ENCODE peak calls at places on chromosomes 1 and 21, in five cellular contexts. K is fibroblast of the aortic adventitia, U is brain microvascular endothelial cell, G is lower leg skin, P is fibroblast of pulmonary artery. L is an unnamed sample.

GRCh38 chr1:231983266-231984193 is 356.9 kb downstream of the DISC1 start:
- DNase-seq in K (no peak), U (no peak), G (no peak), P (no peak), L (no peak)

GRCh38 chr1:236774926-236775325 is 20.2 kb upstream of the MTR start:
- DNase-seq in K (peak; percentile 52), U (peak; percentile 15), G (no peak), P (peak; percentile 72), L (no peak)

GRCh38 chr1:58045094-58045493 is 501.4 kb downstream of the OMA1 start:
- DNase-seq in K (no peak), U (no peak), G (no peak), P (no peak), L (no peak)

GRCh38 chr1:204366759-204367158 is 7.0 kb upstream of the PLEKHA6 start:
- DNase-seq in K (no peak), U (no peak), G (no peak), P (peak; percentile 10), L (peak; percentile 54)

GRCh38 chr1:39901486-39902120 is at the start of gene MYCL:
- DNase-seq in K (no peak), U (peak; percentile 51), G (peak; percentile 92), P (peak; percentile 61), L (peak; percentile 84)

GRCh38 chr1:98045211-98046030 is 124.6 kb upstream of the DPYD start:
- DNase-seq in K (peak; percentile 72), U (peak; percentile 42), G (no peak), P (peak; percentile 79), L (peak; percentile 25)

GRCh38 chr1:64392109-64392508 is 77.8 kb upstream of the CACHD1 start:
- DNase-seq in K (no peak), U (no peak), G (no peak), P (no peak), L (no peak)

GRCh38 chr1:170075186-170075585 is 691 bp upstream of the KIFAP3 start:
- DNase-seq in K (no peak), U (no peak), G (no peak), P (no peak), L (no peak)

GRCh38 chr1:207058252-207058651 is 5.2 kb downstream of the PFKFB2 start:
- DNase-seq in K (no peak), U (no peak), G (no peak), P (no peak), L (no peak)

GRCh38 chr21:25234857-25235801 is 372.2 kb downstream of the MRPL39 start:
- DNase-seq in K (no peak), U (no peak), G (no peak), P (no peak), L (no peak)

GRCh38 chr1:16205891-16206546 is 6.4 kb downstream of the ARHGEF19 start:
- DNase-seq in K (no peak), U (no peak), G (no peak), P (no peak), L (no peak)

GRCh38 chr1:22248746-22249145 is 105.8 kb upstream of the WNT4 start:
- DNase-seq in K (no peak), U (no peak), G (no peak), P (no peak), L (no peak)

GRCh38 chr1:56029329-56030003 is 549.9 kb downstream of the PLPP3 start:
- DNase-seq in K (no peak), U (no peak), G (no peak), P (no peak), L (no peak)
- TF ChIP-seq CTCF in K (no peak), U (no peak), G (no peak), P (no peak), L (no peak)

GRCh38 chr1:79326875-79327274 is 320.3 kb upstream of the ADGRL4 start:
- DNase-seq in K (no peak), U (no peak), G (no peak), P (no peak), L (no peak)
- TF ChIP-seq CTCF in K (no peak), U (no peak), G (no peak), P (no peak), L (no peak)

GRCh38 chr1:177799746-177800145 is 170.1 kb downstream of the SEC16B start:
- DNase-seq in K (no peak), U (no peak), G (no peak), P (no peak), L (no peak)
- TF ChIP-seq CTCF in K (no peak), U (no peak), G (no peak), P (no peak), L (no peak)

GRCh38 chr1:226716577-226716976 is 22.5 kb downstream of the ITPKB start:
- DNase-seq in K (no peak), U (no peak), G (no peak), P (no peak), L (no peak)

GRCh38 chr1:226714148-226714547 is 24.9 kb downstream of the ITPKB start:
- DNase-seq in K (no peak), U (no peak), G (no peak), P (no peak), L (no peak)

GRCh38 chr1:226719596-226720386 is 19.3 kb downstream of the ITPKB start:
- DNase-seq in K (no peak), U (no peak), G (no peak), P (no peak), L (no peak)

GRCh38 chr1:226712779-226713420 is 26.2 kb downstream of the ITPKB start:
- DNase-seq in K (no peak), U (no peak), G (no peak), P (no peak), L (no peak)

DNA sequence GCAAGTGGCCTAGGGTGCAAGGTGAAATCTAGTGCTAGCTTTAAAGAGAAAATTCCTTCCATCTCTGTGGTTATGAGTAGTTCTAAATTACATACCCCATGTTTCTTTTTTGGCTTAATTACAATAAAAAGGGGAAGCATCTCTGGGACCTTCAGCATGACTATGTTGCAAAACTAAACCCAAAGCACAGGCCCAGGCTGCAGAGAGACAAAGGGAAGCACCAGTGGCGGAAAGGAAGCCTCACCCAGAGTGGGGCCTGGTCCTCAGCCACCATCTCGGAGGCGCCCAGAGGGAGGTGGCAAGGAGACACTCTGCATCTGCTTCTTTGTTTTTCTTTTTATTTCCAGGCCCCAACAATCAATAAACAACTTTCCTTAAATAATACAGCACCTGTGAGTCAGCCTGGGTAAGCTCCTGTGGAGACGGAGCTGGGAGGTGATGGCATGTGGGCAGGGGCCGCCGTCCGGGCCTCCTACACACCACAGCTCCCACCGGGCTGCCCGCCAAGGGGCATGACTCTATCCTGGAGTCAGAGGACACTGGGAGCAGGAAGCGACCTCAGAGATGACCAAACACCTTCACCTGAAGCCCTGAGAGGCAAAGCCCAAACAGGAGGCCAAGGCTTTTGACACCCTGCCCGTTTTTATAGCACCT is 21.7 kb downstream of the ITPKB start:
- DNase-seq in K (no peak), U (no peak), G (no peak), P (no peak), L (no peak)
- TF ChIP-seq CTCF in K (no peak), U (no peak), G (no peak), P (no peak), L (no peak)

GRCh38 chr1:32106663-32107273 is 1.1 kb upstream of the KPNA6 start:
- DNase-seq in K (no peak), U (no peak), G (no peak), P (peak; percentile 25), L (no peak)
- TF ChIP-seq CTCF in K (no peak), U (no peak), G (no peak), P (no peak), L (no peak)

DNA sequence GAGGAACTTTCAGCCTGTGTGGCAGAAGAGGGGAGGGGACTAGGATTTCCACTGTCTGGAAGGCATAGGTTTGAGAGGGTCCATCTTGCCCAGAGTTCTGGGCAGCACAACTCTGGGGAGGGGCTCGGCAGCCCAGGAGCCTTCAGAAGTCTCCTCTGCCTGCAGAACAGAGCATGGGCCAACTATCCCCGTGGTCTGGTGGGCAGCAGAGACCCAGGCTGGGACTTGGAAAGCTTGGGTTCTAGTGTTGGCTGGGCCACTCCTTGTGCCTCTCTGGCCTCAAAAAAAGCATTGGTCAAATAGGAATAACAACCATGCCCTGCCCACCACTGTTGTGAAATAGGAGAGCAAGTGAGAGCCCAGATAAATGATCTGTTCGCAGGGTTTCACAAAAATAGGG is 9.0 kb downstream of the EPHA10 start:
- DNase-seq in K (no peak), U (no peak), G (peak; percentile 68), P (no peak), L (no peak)
- TF ChIP-seq CTCF in K (no peak), U (no peak), G (no peak), P (no peak), L (no peak)